ENCODE peak calls at places on chromosomes 2 and 18, in five cellular contexts. H is A549, W is HepG2, D is K562, K is GM12878. P is an unnamed sample.

GRCh38 chr2:46273225-46273863 is 23.9 kb upstream of the EPAS1 start:
- DNase-seq in H (no peak), W (no peak), D (no peak), K (no peak), P (no peak)

GRCh38 chr2:227365833-227366232 is 13.3 kb downstream of the TM4SF20 start:
- DNase-seq in H (no peak), W (no peak), D (no peak), K (no peak), P (no peak)

GRCh38 chr2:36785179-36785795 is 88.8 kb downstream of the VIT start:
- DNase-seq in H (peak; percentile 79), W (peak; percentile 65), D (peak; percentile 76), K (no peak), P (peak; percentile 94)

GRCh38 chr2:204126705-204127104 is 190.1 kb downstream of the ICOS start:
- DNase-seq in H (no peak), W (no peak), D (no peak), K (no peak), P (peak; percentile 24)

GRCh38 chr2:120968307-120969015 is 232.8 kb downstream of the GLI2 start:
- DNase-seq in H (no peak), W (no peak), D (peak; percentile 32), K (no peak), P (no peak)

GRCh38 chr2:164430166-164430783 is 191.0 kb downstream of the GRB14 start:
- DNase-seq in H (peak; percentile 5), W (peak; percentile 39), D (no peak), K (no peak), P (no peak)

GRCh38 chr2:28658369-28658768 is 93.3 kb upstream of the PPP1CB start:
- DNase-seq in H (no peak), W (no peak), D (no peak), K (no peak), P (no peak)

GRCh38 chr2:37330669-37331068 is 6.0 kb upstream of the PRKD3 start:
- DNase-seq in H (no peak), W (no peak), D (no peak), K (no peak), P (no peak)

GRCh38 chr2:223993634-223994232 is 36.5 kb downstream of the MRPL44 start:
- DNase-seq in H (peak; percentile 65), W (peak; percentile 77), D (peak; percentile 46), K (no peak), P (peak; percentile 68)

GRCh38 chr2:234940527-234940926 is 11.3 kb upstream of the SH3BP4 start:
- DNase-seq in H (no peak), W (no peak), D (no peak), K (no peak), P (no peak)

GRCh38 chr2:54455584-54456525 is at the start of gene SPTBN1:
- DNase-seq in H (peak; percentile 76), W (peak; percentile 87), D (peak; percentile 61), K (no peak), P (peak; percentile 83)

GRCh38 chr2:122136071-122136470 is 380.6 kb downstream of the TSN start:
- DNase-seq in H (peak; percentile 27), W (peak; percentile 56), D (peak; percentile 42), K (no peak), P (peak; percentile 17)

GRCh38 chr18:9827856-9828793 is 57.6 kb upstream of the TXNDC2 start:
- DNase-seq in H (peak; percentile 86), W (no peak), D (peak; percentile 42), K (no peak), P (no peak)

GRCh38 chr2:162022290-162022945 is 51.6 kb downstream of the DPP4 start:
- DNase-seq in H (no peak), W (peak; percentile 15), D (no peak), K (no peak), P (no peak)

GRCh38 chr2:11866358-11867335 is 120.2 kb downstream of the LPIN1 start:
- DNase-seq in H (no peak), W (no peak), D (no peak), K (peak; percentile 78), P (peak; percentile 14)

GRCh38 chr2:39920318-39920775 is 141.3 kb upstream of the THUMPD2 start:
- DNase-seq in H (no peak), W (no peak), D (no peak), K (no peak), P (no peak)

GRCh38 chr2:6896930-6897759 is 19.6 kb downstream of the RSAD2 start:
- DNase-seq in H (no peak), W (peak; percentile 41), D (peak; percentile 36), K (no peak), P (no peak)

GRCh38 chr2:130884503-130884902 is 47.8 kb downstream of the ARHGEF4 start:
- DNase-seq in H (no peak), W (no peak), D (no peak), K (no peak), P (no peak)

GRCh38 chr2:147045113-147045512 is 799.7 kb upstream of the ACVR2A start:
- DNase-seq in H (no peak), W (peak; percentile 45), D (peak; percentile 8), K (peak; percentile 15), P (peak; percentile 41)

GRCh38 chr18:80250740-80251364 is 3.5 kb upstream of the PARD6G start:
- DNase-seq in H (no peak), W (no peak), D (no peak), K (no peak), P (no peak)
- H3K4me3 ChIP-seq in H (no peak overlapping the region), W (no peak overlapping the region), D (no peak overlapping the region), K (no peak overlapping the region), P (no peak overlapping the region)

GRCh38 chr2:57371186-57371585 is 675.4 kb upstream of the VRK2 start:
- DNase-seq in H (no peak), W (no peak), D (no peak), K (no peak), P (no peak)
- TF ChIP-seq KDM1A in H (no peak), W (no peak), D (no peak), K (no peak), P (no peak)

GRCh38 chr2:197204855-197205254 is 105.7 kb downstream of the ANKRD44 start:
- DNase-seq in H (no peak), W (no peak), D (no peak), K (no peak), P (no peak)
- H3K4me1 ChIP-seq in H (peaks cover 2% of the 10 kb centered on the region), W (no peaks in the 10 kb centered on the region), D (peaks cover 8% of the 10 kb centered on the region), K (peaks cover 62% of the 10 kb centered on the region), P (no peaks in the 10 kb centered on the region)

DNA sequence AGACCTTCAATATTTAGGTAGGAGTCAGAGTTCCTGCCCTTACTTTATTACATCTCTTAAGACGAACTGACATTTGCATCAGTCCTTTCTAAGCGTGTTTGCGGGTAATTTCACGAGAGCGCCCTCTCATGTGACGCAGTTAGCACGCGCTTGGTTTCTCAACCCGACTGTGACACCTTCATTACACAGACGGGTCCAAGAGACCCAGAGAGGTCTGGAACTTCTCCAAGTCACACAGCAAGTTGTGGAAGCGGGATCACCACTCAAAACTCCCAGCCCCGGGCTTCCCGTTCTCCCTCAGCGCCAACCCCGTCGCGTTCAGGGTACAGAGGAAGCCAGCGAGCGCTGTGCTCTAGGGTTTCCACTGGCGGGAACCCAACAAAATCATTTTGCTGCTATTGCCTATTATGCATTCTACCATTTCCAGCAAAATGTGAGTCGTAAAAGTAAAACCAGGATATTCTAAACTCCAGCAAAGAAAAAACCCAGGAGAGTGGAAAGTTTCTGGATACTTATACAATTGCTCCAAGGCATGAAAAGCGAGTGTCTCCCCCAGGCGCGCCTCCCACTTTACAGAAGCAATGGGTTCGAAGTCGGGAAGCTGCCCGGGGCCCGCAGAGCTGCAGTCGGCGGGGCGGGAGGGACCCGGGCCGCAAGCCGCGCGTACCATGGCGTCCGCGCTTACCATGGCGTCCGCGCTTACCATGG is 583 bp downstream of the ENOSF1 start:
- DNase-seq in H (peak; percentile 50), W (peak; percentile 60), D (peak; percentile 61), K (peak; percentile 27), P (peak; percentile 45)
- H3K4me3 ChIP-seq in H (peak overlapping the region; percentile 80), W (peak overlapping the region; percentile 72), D (peak overlapping the region; percentile 63), K (peak overlapping the region; percentile 69), P (peak overlapping the region; percentile 71)

GRCh38 chr2:238972146-238972445 is 124.2 kb downstream of the TWIST2 start:
- DNase-seq in H (no peak), W (no peak), D (no peak), K (no peak), P (no peak)

GRCh38 chr2:238971318-238972145 is 123.6 kb downstream of the TWIST2 start:
- DNase-seq in H (no peak), W (no peak), D (no peak), K (no peak), P (no peak)

GRCh38 chr2:238969857-238970256 is 122.0 kb downstream of the TWIST2 start:
- DNase-seq in H (no peak), W (no peak), D (no peak), K (no peak), P (no peak)

GRCh38 chr2:238968616-238969394 is 120.9 kb downstream of the TWIST2 start:
- DNase-seq in H (no peak), W (no peak), D (no peak), K (no peak), P (no peak)

DNA sequence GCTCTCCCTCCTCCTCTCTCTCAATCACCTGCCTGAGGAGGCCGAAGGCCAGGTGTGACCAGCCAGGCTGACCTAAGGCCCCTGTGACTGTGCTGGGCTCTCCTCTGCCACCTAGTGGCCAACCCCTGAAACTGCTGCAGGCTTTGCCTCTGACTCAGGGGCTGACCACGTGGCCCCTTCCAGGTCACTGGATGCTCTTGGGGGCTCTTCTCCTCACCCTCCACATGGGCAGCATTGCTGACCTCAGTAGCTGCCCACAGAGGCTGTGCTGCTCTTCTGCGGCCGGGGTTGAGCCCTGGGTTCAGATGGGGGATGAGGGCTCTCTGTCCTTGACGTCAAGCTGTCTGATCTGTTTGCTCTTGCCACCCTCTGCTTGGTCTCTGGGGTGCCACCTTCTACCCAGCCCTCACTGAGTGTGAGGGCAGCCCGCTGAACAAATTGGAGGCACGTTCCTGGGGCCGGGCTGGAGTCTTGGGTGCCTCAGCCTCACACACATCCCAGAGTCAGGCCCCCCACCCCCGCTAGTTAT is 122.7 kb downstream of the TWIST2 start:
- DNase-seq in H (peak; percentile 67), W (peak; percentile 58), D (peak; percentile 77), K (no peak), P (peak; percentile 88)
- TF ChIP-seq KDM1A in H (no peak), W (no peak), D (no peak), K (no peak), P (no peak)

GRCh38 chr2:65389476-65389875 is 42.9 kb downstream of the SPRED2 start:
- DNase-seq in H (no peak), W (no peak), D (no peak), K (no peak), P (no peak)

GRCh38 chr2:65388626-65389390 is 43.6 kb downstream of the SPRED2 start:
- DNase-seq in H (no peak), W (no peak), D (no peak), K (no peak), P (no peak)

GRCh38 chr2:65388051-65388531 is 44.3 kb downstream of the SPRED2 start:
- DNase-seq in H (no peak), W (no peak), D (no peak), K (peak; percentile 77), P (no peak)

GRCh38 chr2:65386340-65386739 is 46.1 kb downstream of the SPRED2 start:
- DNase-seq in H (no peak), W (no peak), D (no peak), K (no peak), P (no peak)

GRCh38 chr2:65387017-65387416 is 45.4 kb downstream of the SPRED2 start:
- DNase-seq in H (no peak), W (no peak), D (no peak), K (no peak), P (no peak)
- H3K4me1 ChIP-seq in H (peaks cover 42% of the 10 kb centered on the region), W (peaks cover 94% of the 10 kb centered on the region), D (peaks cover 56% of the 10 kb centered on the region), K (peaks cover 67% of the 10 kb centered on the region), P (peaks cover 3% of the 10 kb centered on the region)

P was measured in H1.